ENCODE peak calls at places on chromosomes 12 and 14, in ten cellular contexts. Z is vagina; X is colonic mucosa; R is uterus; U is naive thymus-derived CD4-positive, alpha-beta T cell; L is mesendoderm; H is CD4-positive, alpha-beta memory T cell; E is astrocyte; J is MM.1S; O is heart left ventricle. S is an unnamed sample.

GRCh38 chr14:100015251-100015655 is 50.0 kb upstream of the EVL start:
- DNase-seq in H (no peak), J (no peak), L (peak; percentile 47), X (no peak), Z (no peak), R (no peak), O (no peak), E (no peak), U (no peak), S (no peak)

GRCh38 chr12:19200261-19200660 is 70.7 kb downstream of the PLEKHA5 start:
- DNase-seq in H (no peak), R (no peak), L (no peak), Z (no peak), E (peak; percentile 71), J (no peak), U (no peak), X (no peak), O (no peak), S (no peak)

GRCh38 chr14:54366726-54367707 is 29.8 kb upstream of the CDKN3 start:
- DNase-seq in E (peak; percentile 56), X (peak; percentile 40), J (peak; percentile 22), R (no peak), L (peak; percentile 94), H (peak; percentile 18), U (no peak), Z (peak; percentile 69), O (no peak), S (peak; percentile 83)

GRCh38 chr14:69996197-69996596 is 117.0 kb downstream of the SMOC1 start:
- DNase-seq in Z (no peak), L (no peak), E (peak; percentile 38), U (no peak), R (no peak), H (no peak), O (no peak), X (no peak), J (no peak), S (peak; percentile 36)

GRCh38 chr14:71586131-71586893 is 345.9 kb upstream of the RGS6 start:
- DNase-seq in U (no peak), L (peak; percentile 25), Z (no peak), X (no peak), H (no peak), O (no peak), J (no peak), R (peak; percentile 45), E (peak; percentile 57), S (peak; percentile 64)

GRCh38 chr12:12201274-12201758 is 65.5 kb downstream of the LRP6 start:
- DNase-seq in O (peak; percentile 13), H (no peak), R (no peak), J (no peak), U (no peak), E (peak; percentile 92), L (no peak), X (no peak), Z (no peak), S (peak; percentile 59)

GRCh38 chr12:32496946-32497345 is 97.6 kb downstream of the FGD4 start:
- DNase-seq in L (no peak), U (no peak), J (no peak), R (no peak), E (no peak), O (no peak), H (no peak), Z (no peak), X (no peak), S (no peak)

GRCh38 chr12:66061557-66062279 is 68.8 kb downstream of the LLPH start:
- DNase-seq in H (no peak), Z (no peak), E (no peak), U (no peak), X (no peak), R (no peak), L (peak; percentile 85), J (no peak), O (no peak), S (no peak)

GRCh38 chr14:102015045-102015685 is 50.8 kb downstream of the DYNC1H1 start:
- DNase-seq in O (no peak), E (no peak), L (no peak), J (no peak), X (no peak), R (no peak), H (no peak), U (no peak), Z (no peak), S (no peak)

GRCh38 chr14:71720978-71721624 is 211.1 kb upstream of the RGS6 start:
- DNase-seq in H (no peak), U (no peak), O (peak; percentile 42), L (peak; percentile 90), X (peak; percentile 47), E (peak; percentile 71), J (no peak), Z (no peak), R (no peak), S (peak; percentile 91)

GRCh38 chr12:60168441-60168840 is 572.6 kb downstream of the SLC16A7 start:
- DNase-seq in H (no peak), O (no peak), E (no peak), Z (no peak), R (no peak), X (no peak), U (no peak), J (no peak), L (no peak), S (no peak)

GRCh38 chr12:99984271-99985128 is at the start of gene ANKS1B:
- DNase-seq in R (peak; percentile 55), H (no peak), O (peak; percentile 34), L (peak; percentile 63), U (peak; percentile 63), X (peak; percentile 45), E (peak; percentile 49), Z (no peak), J (peak; percentile 48), S (peak; percentile 86)

GRCh38 chr14:102594514-102595175 is 2.2 kb downstream of the RCOR1 start:
- DNase-seq in U (peak; percentile 48), L (peak; percentile 76), Z (no peak), H (peak; percentile 54), O (peak; percentile 62), X (peak; percentile 86), E (peak; percentile 38), J (peak; percentile 68), R (peak; percentile 42), S (peak; percentile 72)

GRCh38 chr12:10363922-10364838 is 25.7 kb downstream of the KLRK1 start:
- DNase-seq in J (peak; percentile 51), R (peak; percentile 57), H (peak; percentile 35), U (peak; percentile 29), E (peak; percentile 49), X (peak; percentile 60), O (peak; percentile 31), Z (no peak), L (peak; percentile 63), S (peak; percentile 30)

GRCh38 chr12:125015680-125016310 is 22.4 kb downstream of the BRI3BP start:
- DNase-seq in L (no peak), U (no peak), J (no peak), H (no peak), X (no peak), E (peak; percentile 70), Z (no peak), O (no peak), R (no peak), S (no peak)

DNA sequence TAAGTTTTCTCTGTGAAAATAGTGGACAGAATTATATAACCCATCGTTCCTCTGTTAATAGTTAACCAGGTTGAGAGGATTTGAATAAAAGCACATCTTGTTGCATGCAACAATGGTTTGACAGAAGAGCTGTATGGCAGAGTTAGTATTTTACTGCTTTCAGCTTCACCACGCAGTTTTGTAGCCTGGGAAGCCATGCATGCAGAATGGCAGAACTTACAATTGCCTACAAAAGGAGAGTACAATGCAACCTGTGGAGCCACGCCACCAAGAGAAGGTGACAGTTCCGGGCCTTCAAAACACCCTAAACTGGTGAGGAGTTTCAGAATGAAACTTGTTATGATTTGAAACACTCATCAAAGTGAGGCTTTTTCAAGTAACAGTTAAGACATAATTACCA is 158.9 kb downstream of the EGLN3 start:
- DNase-seq in E (no peak), L (no peak), R (no peak), J (no peak), O (no peak), X (no peak), Z (no peak), H (no peak), U (no peak), S (no peak)
- H3K4me3 ChIP-seq in E (no peak overlapping the region), L (no peak overlapping the region), R (no peak overlapping the region), J (no peak overlapping the region), O (no peak overlapping the region), X (no peak overlapping the region), Z (no peak overlapping the region), H (no peak overlapping the region), U (no peak overlapping the region), S (no peak overlapping the region)

DNA sequence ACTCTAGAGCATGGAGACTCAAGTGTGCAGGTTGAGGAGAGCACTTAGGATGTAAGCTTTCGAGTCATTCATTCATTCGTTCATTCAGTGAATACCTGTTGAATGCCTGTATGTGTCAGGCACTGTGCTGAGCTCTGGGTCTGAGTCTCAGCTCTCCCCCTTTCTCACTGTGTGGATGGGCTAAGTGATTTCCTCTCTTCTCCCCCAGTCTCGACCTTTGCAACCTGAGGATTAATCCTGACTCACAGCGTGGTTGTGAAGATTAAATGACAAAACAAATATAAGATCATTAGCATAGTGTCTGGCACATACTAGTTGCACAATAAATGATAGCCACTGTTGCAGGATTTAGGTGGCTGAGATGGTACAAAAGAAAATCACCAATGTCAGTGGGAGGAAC is 136.8 kb downstream of the GPR135 start:
- DNase-seq in X (no peak), J (no peak), L (no peak), O (no peak), Z (no peak), E (no peak), U (no peak), H (no peak), R (no peak), S (no peak)
- H3K4me1 ChIP-seq in X (no peaks in the 10 kb centered on the region), J (peaks cover 5% of the 10 kb centered on the region), L (no peaks in the 10 kb centered on the region), O (peaks cover 40% of the 10 kb centered on the region), Z (peaks cover 21% of the 10 kb centered on the region), E (peaks cover 12% of the 10 kb centered on the region), U (no peaks in the 10 kb centered on the region), H (no peaks in the 10 kb centered on the region), R (no peaks in the 10 kb centered on the region), S (peaks cover 12% of the 10 kb centered on the region)

DNA sequence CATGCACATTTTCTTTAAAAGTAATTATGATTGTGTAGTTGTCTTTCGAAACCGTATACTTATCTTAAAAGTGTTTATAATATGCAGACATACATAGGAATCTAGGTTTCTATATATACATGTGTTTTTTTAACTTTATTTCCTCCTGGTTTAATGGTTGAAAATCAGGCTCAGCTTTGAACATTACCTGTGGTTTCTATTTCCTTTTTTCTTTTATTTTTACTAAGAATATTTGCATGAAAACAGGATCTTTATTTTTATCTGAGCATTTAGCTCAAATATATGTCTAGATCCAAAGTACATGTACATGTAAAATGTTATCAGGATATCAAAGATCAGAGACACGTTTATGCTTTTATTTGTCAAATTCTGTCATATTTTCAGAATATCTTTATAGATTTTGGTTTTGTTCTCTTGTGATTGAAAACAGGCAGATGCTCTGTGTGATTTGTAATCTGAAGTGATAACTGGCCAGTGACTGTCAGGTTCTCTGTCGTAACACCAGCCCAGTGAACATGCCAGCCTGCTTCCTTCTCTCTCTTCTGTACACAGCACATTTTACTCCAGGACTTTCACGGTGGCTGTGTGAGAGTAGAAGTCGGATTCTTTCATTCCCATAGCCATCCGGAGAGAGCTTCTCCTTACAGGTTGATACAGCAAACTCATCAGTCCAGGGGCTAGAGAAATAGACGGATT is 13.7 kb downstream of the TCTN1 start:
- DNase-seq in J (peak; percentile 13), O (no peak), E (no peak), U (no peak), Z (no peak), L (no peak), X (no peak), R (no peak), H (no peak), S (no peak)
- H3K27ac ChIP-seq in J (peak overlapping the region; percentile 82), O (no peak overlapping the region), E (no peak overlapping the region), U (peak overlapping the region; percentile 44), Z (no peak overlapping the region), L (no peak overlapping the region), X (no peak overlapping the region), R (no peak overlapping the region), H (no peak overlapping the region), S (no peak overlapping the region)

GRCh38 chr12:72511906-72512305 is 239.7 kb downstream of the TRHDE start:
- DNase-seq in Z (no peak), E (peak; percentile 89), H (no peak), L (peak; percentile 37), R (no peak), J (no peak), O (no peak), U (no peak), X (no peak), S (no peak)
- H3K4me3 ChIP-seq in Z (no peak overlapping the region), E (peak overlapping the region; percentile 15), H (no peak overlapping the region), L (no peak overlapping the region), R (no peak overlapping the region), J (no peak overlapping the region), O (no peak overlapping the region), U (no peak overlapping the region), X (no peak overlapping the region), S (no peak overlapping the region)

S was measured in cardiac muscle cell.